ENCODE peak calls at places on chromosomes 6 and 20, in nine cellular contexts. F, I, H, E, W, O, D, U and T are unnamed samples.

GRCh38 chr6:138724015-138724414 is 49.6 kb upstream of the CCDC28A start:
- DNase-seq in U (peak; percentile 25), F (no peak), D (peak; percentile 27), O (peak; percentile 43), E (peak; percentile 65), H (peak; percentile 15), I (no peak), W (no peak), T (peak; percentile 39)

GRCh38 chr20:59412896-59413295 is 112.5 kb downstream of the EDN3 start:
- DNase-seq in F (peak; percentile 71), I (no peak), U (no peak), W (no peak), D (no peak), O (no peak), H (peak; percentile 69), E (no peak), T (no peak)

GRCh38 chr20:373171-373890 is 7.2 kb upstream of the TRIB3 start:
- DNase-seq in F (no peak), D (peak; percentile 39), O (peak; percentile 29), W (peak; percentile 74), I (no peak), U (no peak), H (no peak), E (peak; percentile 62), T (no peak)

GRCh38 chr6:168232989-168233874 is 86.3 kb downstream of the DACT2 start:
- DNase-seq in H (no peak), I (no peak), D (no peak), U (no peak), F (no peak), O (no peak), E (no peak), W (peak; percentile 44), T (no peak)

GRCh38 chr6:33320315-33321181 is 3.0 kb upstream of the ZBTB22 start:
- DNase-seq in D (peak; percentile 82), H (no peak), E (peak; percentile 68), I (no peak), O (peak; percentile 69), F (no peak), W (no peak), U (peak; percentile 51), T (peak; percentile 63)

GRCh38 chr20:5100684-5101347 is 18.9 kb downstream of the PCNA start:
- DNase-seq in H (peak; percentile 68), U (peak; percentile 61), F (peak; percentile 73), E (peak; percentile 73), D (peak; percentile 79), I (no peak), O (peak; percentile 72), W (peak; percentile 76), T (peak; percentile 76)

GRCh38 chr6:83057705-83058321 is 7.8 kb downstream of the UBE3D start:
- DNase-seq in I (no peak), W (peak; percentile 80), F (peak; percentile 70), H (peak; percentile 59), E (no peak), O (peak; percentile 21), U (no peak), D (no peak), T (no peak)

GRCh38 chr6:46325561-46326525 is 155.1 kb upstream of the ENPP5 start:
- DNase-seq in H (peak; percentile 10), E (no peak), O (peak; percentile 23), I (no peak), W (peak; percentile 56), U (no peak), D (no peak), F (peak; percentile 1), T (no peak)

GRCh38 chr20:7470912-7471311 is 469.3 kb downstream of the HAO1 start:
- DNase-seq in O (no peak), F (no peak), U (no peak), W (no peak), D (no peak), H (no peak), I (no peak), E (no peak), T (no peak)

DNA sequence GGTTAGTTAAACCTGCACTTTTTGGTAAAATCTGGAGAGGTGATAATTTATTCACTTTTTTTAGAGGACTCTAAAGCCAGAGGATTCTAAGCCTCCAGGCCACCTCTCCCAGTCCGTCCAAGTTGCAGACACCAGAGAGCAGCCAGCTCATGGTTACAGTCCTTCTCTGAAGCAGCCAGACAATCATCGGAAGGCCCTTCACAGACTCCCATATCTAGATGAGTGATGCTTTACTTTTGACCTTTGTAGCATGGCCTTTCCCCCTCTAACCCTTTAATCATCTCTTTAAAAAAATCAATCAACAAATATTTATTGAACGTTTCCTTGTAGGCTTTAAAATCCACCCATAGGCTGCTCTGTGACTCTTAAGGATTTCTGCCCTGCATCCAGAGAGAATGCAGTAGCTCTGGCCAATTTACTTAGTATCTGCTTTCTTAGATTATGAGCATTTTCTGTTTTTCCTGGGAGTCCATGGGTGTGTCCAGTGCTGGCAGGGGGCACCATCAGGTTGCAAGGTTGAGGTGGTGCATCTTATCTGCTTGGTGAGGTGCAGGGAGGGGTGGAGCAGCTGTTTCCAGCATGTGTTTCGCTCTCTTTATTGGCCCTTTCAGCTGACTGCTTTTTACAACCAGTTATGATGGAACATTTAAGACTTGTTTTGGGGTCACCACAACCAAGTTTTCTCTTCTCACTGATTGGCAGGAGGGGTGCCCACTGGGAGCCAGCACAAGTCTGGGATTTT is 58.6 kb downstream of the JARID2 start:
- DNase-seq in U (no peak), H (no peak), W (no peak), E (no peak), D (no peak), I (no peak), F (no peak), O (no peak), T (no peak)
- H3K27ac ChIP-seq in U (no peak overlapping the region), H (no peak overlapping the region), W (no peak overlapping the region), E (no peak overlapping the region), D (peak overlapping the region; percentile 2), I (no peak overlapping the region), F (no peak overlapping the region), O (no peak overlapping the region), T (no peak overlapping the region)

DNA sequence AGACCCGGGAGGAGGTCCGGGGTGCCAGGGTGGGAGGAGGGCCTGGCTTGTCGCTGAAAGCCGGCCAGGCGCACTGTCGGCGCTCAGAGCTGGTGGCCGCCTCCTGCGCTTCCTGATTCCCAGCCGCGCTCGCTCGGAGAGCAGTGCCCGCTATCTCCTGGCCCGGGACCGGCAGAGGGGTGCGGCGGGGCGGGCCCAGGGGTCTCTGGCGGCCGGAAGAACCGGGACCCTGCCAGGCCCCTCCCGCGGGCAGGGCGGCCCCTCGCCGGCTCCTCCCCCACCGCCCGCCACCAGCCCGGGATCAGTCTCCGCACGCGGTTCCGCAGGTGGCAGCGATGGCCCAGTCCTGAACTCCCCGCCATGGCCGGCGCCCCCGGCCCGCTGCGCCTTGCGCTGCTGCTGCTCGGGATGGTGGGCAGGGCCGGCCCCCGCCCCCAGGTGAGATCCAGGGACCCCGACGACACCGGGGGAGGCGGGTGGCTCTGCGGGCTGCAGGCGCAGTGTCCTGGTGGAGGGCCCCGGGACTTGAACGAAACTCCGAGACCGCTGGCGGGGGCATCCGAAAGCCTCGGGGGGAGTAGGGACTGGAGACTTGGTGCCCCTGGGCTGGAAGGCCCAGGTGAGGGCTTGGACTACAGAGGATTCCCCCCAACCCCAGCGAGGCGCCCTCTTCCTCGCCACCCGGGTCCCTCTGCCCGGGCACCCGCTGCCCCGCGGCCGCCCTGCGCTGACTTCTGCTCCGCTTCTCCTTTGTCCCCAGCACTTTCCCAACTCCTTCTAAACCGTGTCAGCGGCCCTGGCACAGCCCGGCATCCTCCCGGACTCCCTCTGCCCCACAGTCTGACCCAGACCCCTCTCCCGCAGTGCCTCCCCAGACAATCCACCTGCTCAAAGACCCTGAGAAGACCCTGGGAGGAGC is at the start of gene GLP1R:
- DNase-seq in E (no peak), D (no peak), I (no peak), U (no peak), F (peak; percentile 61), W (no peak), O (no peak), H (peak; percentile 34), T (peak; percentile 28)
- H3K4me3 ChIP-seq in E (peak within 1 kb of the TSS; percentile 35), D (peak within 1 kb of the TSS; percentile 59), I (peak within 1 kb of the TSS; percentile 85), U (no peak within 1 kb of the TSS), F (peak within 1 kb of the TSS; percentile 65), W (peak within 1 kb of the TSS; percentile 19), O (peak within 1 kb of the TSS; percentile 33), H (peak within 1 kb of the TSS; percentile 35), T (peak within 1 kb of the TSS; percentile 70)

DNA sequence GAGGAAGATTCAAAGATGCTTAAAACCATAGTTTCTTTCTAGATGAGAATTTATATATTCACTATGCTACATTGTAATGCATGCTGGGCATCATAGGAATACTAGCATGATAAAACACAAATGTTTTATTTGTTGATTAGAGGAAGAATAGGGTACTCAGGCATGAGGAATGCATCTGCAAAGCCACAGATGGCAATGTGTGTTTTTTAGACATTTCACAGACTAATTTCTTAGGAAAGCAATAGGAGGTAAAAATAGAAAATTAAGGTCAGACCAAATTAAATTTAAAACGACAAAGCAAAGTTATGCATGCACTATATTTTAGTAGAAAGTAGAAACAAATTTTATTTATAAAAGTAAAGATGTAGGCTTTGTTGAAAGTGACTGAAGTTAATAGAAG is 2.1 kb downstream of the TTK start:
- DNase-seq in O (no peak), H (no peak), F (no peak), U (no peak), D (no peak), I (no peak), E (no peak), W (no peak), T (no peak)
- H3K27ac ChIP-seq in O (no peak overlapping the region), H (no peak overlapping the region), F (no peak overlapping the region), U (no peak overlapping the region), D (no peak overlapping the region), I (no peak overlapping the region), E (no peak overlapping the region), W (no peak overlapping the region), T (no peak overlapping the region)

GRCh38 chr20:2507464-2507863 is 1.3 kb downstream of the ZNF343 start:
- DNase-seq in O (no peak), I (no peak), F (no peak), E (no peak), H (no peak), W (no peak), D (no peak), U (no peak), T (no peak)

GRCh38 chr20:2508631-2509467 is at the start of gene ZNF343:
- DNase-seq in W (peak; percentile 89), I (peak; percentile 31), F (peak; percentile 89), H (peak; percentile 90), U (peak; percentile 56), D (peak; percentile 79), O (peak; percentile 83), E (peak; percentile 85), T (peak; percentile 76)

GRCh38 chr20:2507875-2508630 is 662 bp downstream of the ZNF343 start:
- DNase-seq in I (no peak), W (peak; percentile 7), F (no peak), H (no peak), U (no peak), E (peak; percentile 46), O (peak; percentile 14), D (peak; percentile 16), T (peak; percentile 25)

GRCh38 chr20:2509468-2509781 is 710 bp upstream of the ZNF343 start:
- DNase-seq in U (no peak), I (no peak), H (no peak), W (no peak), O (no peak), E (no peak), D (no peak), F (no peak), T (no peak)

GRCh38 chr20:2509794-2510193 is 1.1 kb upstream of the ZNF343 start:
- DNase-seq in E (no peak), U (no peak), W (no peak), H (no peak), F (no peak), D (no peak), I (peak; percentile 33), O (no peak), T (no peak)
- H3K4me3 ChIP-seq in E (peak overlapping the region; percentile 81), U (no peak overlapping the region), W (peak overlapping the region; percentile 88), H (peak overlapping the region; percentile 76), F (peak overlapping the region; percentile 77), D (peak overlapping the region; percentile 88), I (peak overlapping the region; percentile 78), O (no peak overlapping the region), T (peak overlapping the region; percentile 95)